ENCODE peak calls at places on chromosomes 5 and 9, in ten cellular contexts. M is mammary epithelial cell, H is HCT116, P is GM12878, G is H1, K is K562, F is fibroblast of lung, I is HepG2, Y is neural progenitor cell, J is astrocyte. V is an unnamed sample.

GRCh38 chr9:6433405-6433804 is 20.4 kb downstream of the UHRF2 start:
- DNase-seq in J (peak), I (no peak), H (no peak), P (no peak), F (peak), M (peak), G (no peak), Y (no peak), K (no peak), V (no peak)

GRCh38 chr9:136485651-136486050 is 2.8 kb upstream of the SEC16A start:
- DNase-seq in H (no peak), K (no peak), Y (no peak), J (no peak), F (no peak), M (no peak), I (peak), G (no peak), P (no peak), V (no peak)

GRCh38 chr9:109331353-109331752 is 10.5 kb upstream of the EPB41L4B start:
- DNase-seq in J (no peak), F (peak), P (no peak), Y (no peak), K (no peak), I (no peak), G (no peak), M (peak), H (no peak), V (peak)

GRCh38 chr9:38415846-38416245 is 8.4 kb downstream of the IGFBPL1 start:
- DNase-seq in K (no peak), Y (peak), M (no peak), G (no peak), F (no peak), J (no peak), P (no peak), I (no peak), H (no peak), V (no peak)

GRCh38 chr9:70868661-70869652 is 252.5 kb downstream of the TRPM3 start:
- DNase-seq in P (no peak), G (no peak), J (peak), Y (peak), I (no peak), M (no peak), F (peak), K (no peak), H (no peak), V (no peak)

GRCh38 chr5:21199087-21199486 is 1211.1 kb upstream of the CDH18 start:
- DNase-seq in J (no peak), F (no peak), M (no peak), P (no peak), K (no peak), G (no peak), I (no peak), Y (no peak), H (no peak), V (no peak)

GRCh38 chr5:153321478-153321877 is 169.0 kb upstream of the GRIA1 start:
- DNase-seq in Y (no peak), G (no peak), F (no peak), H (no peak), P (no peak), I (no peak), M (no peak), K (no peak), J (no peak), V (no peak)

GRCh38 chr5:169429044-169429443 is 128.1 kb upstream of the SLIT3 start:
- DNase-seq in G (no peak), H (no peak), P (no peak), Y (no peak), K (no peak), M (no peak), I (no peak), J (peak), F (peak), V (no peak)

GRCh38 chr9:113957778-113958430 is 81.8 kb downstream of the ZNF618 start:
- DNase-seq in G (no peak), Y (no peak), J (peak), I (no peak), M (peak), P (no peak), K (no peak), F (peak), H (no peak), V (peak)

GRCh38 chr9:125785187-125785840 is 38.1 kb downstream of the PBX3 start:
- DNase-seq in H (no peak), I (peak), K (no peak), F (peak), M (no peak), G (no peak), Y (no peak), J (no peak), P (no peak), V (no peak)

GRCh38 chr9:5375091-5375490 is 35.4 kb upstream of the RLN1 start:
- DNase-seq in J (no peak), F (peak), Y (no peak), H (no peak), M (peak), P (no peak), G (no peak), K (no peak), I (no peak), V (no peak)

GRCh38 chr5:154837009-154837881 is 13.2 kb downstream of the FAXDC2 start:
- DNase-seq in F (no peak), I (peak), P (no peak), J (no peak), H (no peak), M (no peak), K (no peak), Y (no peak), G (no peak), V (no peak)

GRCh38 chr9:76756273-76756650 is 8.0 kb upstream of the PCA3 start:
- DNase-seq in Y (peak), I (peak), H (no peak), P (no peak), G (peak), F (peak), K (no peak), M (peak), J (no peak), V (peak)

GRCh38 chr5:87169300-87169991 is 98.2 kb upstream of the RASA1 start:
- DNase-seq in M (peak), J (peak), P (no peak), Y (no peak), K (no peak), H (no peak), I (no peak), G (no peak), F (peak), V (peak)

GRCh38 chr5:60844429-60844890 is 391 bp upstream of the ELOVL7 start:
- DNase-seq in J (peak), P (no peak), I (peak), G (no peak), H (peak), M (peak), K (no peak), F (peak), Y (no peak), V (no peak)

GRCh38 chr5:60843693-60844428 is at the start of gene ELOVL7:
- DNase-seq in P (no peak), Y (peak), M (peak), K (peak), I (peak), H (peak), F (peak), G (peak), J (peak), V (peak)

GRCh38 chr5:60846298-60846697 is 2.2 kb upstream of the ELOVL7 start:
- DNase-seq in H (no peak), Y (no peak), J (no peak), P (no peak), F (no peak), M (no peak), I (no peak), G (no peak), K (no peak), V (no peak)

GRCh38 chr5:60841361-60841760 is 2.7 kb downstream of the ELOVL7 start:
- DNase-seq in P (no peak), M (no peak), Y (no peak), H (no peak), F (no peak), K (no peak), J (no peak), G (no peak), I (no peak), V (no peak)

DNA sequence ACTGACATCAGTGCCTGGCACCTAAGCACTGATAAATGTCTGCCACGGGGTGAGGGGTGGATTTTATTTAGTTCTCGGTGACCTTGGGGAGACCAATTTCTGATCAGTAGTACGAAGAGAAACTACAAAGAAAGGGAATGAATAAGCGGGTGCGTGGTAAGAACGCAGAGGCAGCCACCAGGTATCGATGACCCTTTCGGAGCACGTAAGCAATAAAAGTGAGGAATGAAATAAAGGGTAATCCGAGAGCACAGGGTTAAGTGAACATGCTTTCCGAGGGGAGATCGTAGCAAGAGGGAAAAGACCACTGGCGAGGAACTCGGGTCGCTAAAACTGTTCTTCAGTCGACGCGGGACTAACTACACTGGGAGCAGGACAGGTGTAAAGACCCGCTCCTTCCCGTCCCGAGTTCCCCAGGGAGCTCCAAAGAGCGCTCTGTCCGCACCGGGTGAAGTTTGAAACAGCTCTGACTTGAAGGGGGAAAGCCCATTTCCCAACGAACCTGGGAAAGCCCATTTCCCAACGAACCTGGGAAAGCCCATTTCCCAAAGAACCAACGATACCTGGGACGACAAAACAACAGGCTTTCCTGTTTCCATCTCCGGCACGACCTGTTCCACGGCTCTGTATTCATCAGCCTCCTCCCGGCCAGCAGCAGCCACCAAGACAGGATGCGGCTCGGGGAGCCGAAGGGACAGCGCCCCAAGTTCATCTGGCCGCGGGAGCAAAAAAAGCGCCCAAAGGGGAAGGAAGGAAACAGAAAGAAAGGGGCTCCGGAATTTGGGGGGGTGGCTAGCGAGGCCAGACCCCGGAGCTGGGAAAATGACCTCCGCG is 993 bp downstream of the ELOVL7 start:
- DNase-seq in K (no peak), Y (peak), P (no peak), H (no peak), J (no peak), G (no peak), M (peak), F (no peak), I (no peak), V (no peak)
- TF ChIP-seq EZH2 in K (no peak), Y (peak), P (no peak), H (no peak), J (peak), G (no peak), M (no peak), F (peak), I (no peak), V (no peak)

GRCh38 chr9:91817493-91818225 is 132.4 kb downstream of the ROR2 start:
- DNase-seq in I (no peak), K (no peak), P (no peak), M (no peak), F (peak), H (no peak), J (peak), Y (peak), G (no peak), V (no peak)
- H2AFZ ChIP-seq in I (no peak), K (no peak), P (no peak), M (no peak), F (no peak), H (no peak), J (peak), Y (no peak), G (peak), V (peak)

GRCh38 chr9:22238809-22239684 is 207.6 kb upstream of the DMRTA1 start:
- DNase-seq in F (peak), H (peak), P (no peak), I (peak), J (peak), G (no peak), K (no peak), M (peak), Y (peak), V (peak)
- TF ChIP-seq CTCF in F (peak), H (peak), P (peak), I (peak), J (peak), G (no peak), K (no peak), M (peak), Y (peak), V (peak)

GRCh38 chr5:173041881-173042481 is 14.2 kb upstream of the CREBRF start:
- DNase-seq in G (no peak), Y (no peak), J (no peak), P (no peak), F (no peak), K (no peak), I (peak), H (no peak), M (no peak), V (no peak)
- TF ChIP-seq EZH2 in G (no peak), Y (no peak), J (no peak), P (no peak), F (no peak), K (no peak), I (no peak), H (no peak), M (no peak), V (no peak)

GRCh38 chr9:128151343-128152132 is 2.3 kb downstream of the LCN2 start:
- DNase-seq in J (no peak), P (no peak), I (no peak), G (no peak), M (no peak), Y (no peak), K (peak), H (no peak), F (no peak), V (no peak)
- H2AFZ ChIP-seq in J (no peak), P (no peak), I (no peak), G (no peak), M (no peak), Y (no peak), K (peak), H (no peak), F (no peak), V (no peak)

DNA sequence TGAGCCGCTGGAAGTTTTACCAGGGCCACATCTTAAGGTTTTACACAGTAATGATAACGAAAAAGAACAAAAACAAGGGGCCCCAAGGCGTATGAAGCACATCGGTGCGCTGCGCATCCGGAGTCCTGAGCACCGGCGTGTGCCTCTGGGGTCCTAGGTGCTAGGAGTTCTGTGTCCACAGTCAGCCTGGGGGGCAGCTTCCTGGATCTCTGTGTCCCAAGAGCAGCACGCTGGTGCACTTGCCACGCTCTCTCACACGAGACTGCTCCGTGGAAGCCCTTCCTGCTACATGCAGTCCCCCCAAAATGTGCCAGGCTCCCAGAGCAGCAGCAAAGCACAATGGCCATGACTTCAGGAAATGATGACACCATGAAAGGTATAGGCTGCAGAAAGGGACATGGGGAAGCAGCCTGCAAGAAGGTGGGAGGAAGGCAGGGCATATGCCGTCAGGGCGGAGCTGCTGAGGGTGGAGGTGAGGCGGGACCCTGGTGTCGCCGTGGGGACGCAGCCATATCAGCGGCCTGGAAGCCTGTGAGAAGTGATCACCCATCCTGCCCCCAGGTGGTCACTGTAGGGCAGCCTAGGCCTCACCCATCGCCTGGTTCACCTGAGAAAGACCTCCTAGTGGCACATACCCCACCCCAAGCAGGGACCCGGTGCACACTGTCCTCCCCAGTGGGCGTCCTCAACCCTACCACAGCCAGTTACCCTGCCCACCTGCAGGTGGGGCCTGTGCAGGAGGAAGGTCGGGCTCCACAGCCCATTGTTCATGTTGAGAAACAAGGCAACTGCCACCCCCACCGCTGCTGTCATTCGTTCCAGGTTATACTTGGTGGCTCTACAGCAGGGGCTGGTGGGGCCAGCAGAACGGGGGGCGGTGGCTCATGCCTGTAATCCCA is 23.6 kb upstream of the SLC6A3 start:
- DNase-seq in H (no peak), I (no peak), Y (no peak), F (no peak), G (no peak), K (no peak), M (no peak), P (no peak), J (no peak), V (no peak)
- TF ChIP-seq CTCF in H (no peak), I (no peak), Y (no peak), F (no peak), G (no peak), K (no peak), M (no peak), P (no peak), J (no peak), V (no peak)

DNA sequence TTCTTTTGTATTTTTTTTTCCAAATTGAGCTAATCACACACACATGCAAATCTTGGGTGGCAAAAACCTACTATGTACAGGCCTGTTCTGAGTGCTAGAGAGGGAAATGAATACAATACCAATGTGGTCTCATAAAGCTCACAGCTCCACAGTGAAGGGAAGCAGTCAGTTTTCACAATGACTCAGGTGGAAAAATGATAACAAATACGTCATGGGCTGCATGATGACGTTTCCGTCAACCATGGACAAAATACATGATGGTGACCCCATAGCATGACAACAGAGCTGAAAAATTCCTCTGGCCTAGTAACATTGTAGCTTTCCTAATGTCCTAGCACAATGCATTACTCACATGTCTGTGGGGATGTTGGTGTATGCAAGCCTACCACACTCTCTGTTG is 252.5 kb downstream of the TRIM32 start:
- DNase-seq in F (peak), K (no peak), G (no peak), J (peak), Y (no peak), H (no peak), M (no peak), P (no peak), I (no peak), V (no peak)
- TF ChIP-seq EZH2 in F (no peak), K (no peak), G (no peak), J (no peak), Y (no peak), H (no peak), M (no peak), P (no peak), I (no peak), V (no peak)

GRCh38 chr5:54524082-54524481 is 6.5 kb downstream of the SNX18 start:
- DNase-seq in I (no peak), P (no peak), J (no peak), Y (no peak), M (no peak), G (no peak), H (no peak), K (no peak), F (peak), V (no peak)

GRCh38 chr5:54525226-54525625 is 7.7 kb downstream of the SNX18 start:
- DNase-seq in M (no peak), F (no peak), K (no peak), H (no peak), J (no peak), P (no peak), Y (no peak), I (no peak), G (no peak), V (no peak)

GRCh38 chr5:54525692-54526091 is 8.1 kb downstream of the SNX18 start:
- DNase-seq in I (no peak), Y (no peak), G (no peak), J (no peak), K (no peak), M (no peak), H (no peak), F (no peak), P (no peak), V (no peak)

GRCh38 chr5:54523534-54523933 is 6.0 kb downstream of the SNX18 start:
- DNase-seq in G (no peak), H (no peak), P (no peak), K (no peak), F (no peak), J (no peak), M (no peak), Y (no peak), I (no peak), V (no peak)

DNA sequence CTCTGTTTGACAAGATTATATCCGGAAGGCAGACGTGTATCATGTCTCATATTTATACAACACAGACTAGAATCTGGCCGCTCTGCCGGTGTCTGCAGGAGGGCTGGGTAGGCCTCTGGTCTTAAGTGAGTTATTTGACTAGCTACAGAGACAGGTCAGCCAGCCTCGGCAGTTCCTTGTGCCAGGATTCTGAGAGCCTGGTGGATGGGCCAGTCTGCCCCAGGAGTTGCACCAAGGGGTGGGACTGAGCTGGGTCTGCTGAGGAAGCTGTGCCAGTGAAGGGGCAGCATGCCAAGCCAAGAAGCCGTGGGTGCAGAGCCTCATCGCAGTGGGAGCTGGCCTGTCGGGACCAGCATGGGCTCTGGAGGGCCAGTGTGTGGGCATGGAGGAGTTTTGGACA is 7.1 kb downstream of the SNX18 start:
- DNase-seq in F (peak), P (no peak), G (no peak), J (no peak), Y (no peak), I (no peak), H (no peak), K (no peak), M (no peak), V (no peak)
- H2AFZ ChIP-seq in F (no peak), P (no peak), G (no peak), J (no peak), Y (no peak), I (no peak), H (no peak), K (no peak), M (no peak), V (no peak)

GRCh38 chr9:129569506-129570449 is 51.1 kb downstream of the C9orf50 start:
- DNase-seq in P (no peak), H (peak), G (no peak), K (peak), J (peak), Y (peak), I (peak), F (peak), M (no peak), V (peak)
- TF ChIP-seq CTCF in P (peak), H (peak), G (peak), K (peak), J (peak), Y (peak), I (peak), F (peak), M (peak), V (peak)

DNA sequence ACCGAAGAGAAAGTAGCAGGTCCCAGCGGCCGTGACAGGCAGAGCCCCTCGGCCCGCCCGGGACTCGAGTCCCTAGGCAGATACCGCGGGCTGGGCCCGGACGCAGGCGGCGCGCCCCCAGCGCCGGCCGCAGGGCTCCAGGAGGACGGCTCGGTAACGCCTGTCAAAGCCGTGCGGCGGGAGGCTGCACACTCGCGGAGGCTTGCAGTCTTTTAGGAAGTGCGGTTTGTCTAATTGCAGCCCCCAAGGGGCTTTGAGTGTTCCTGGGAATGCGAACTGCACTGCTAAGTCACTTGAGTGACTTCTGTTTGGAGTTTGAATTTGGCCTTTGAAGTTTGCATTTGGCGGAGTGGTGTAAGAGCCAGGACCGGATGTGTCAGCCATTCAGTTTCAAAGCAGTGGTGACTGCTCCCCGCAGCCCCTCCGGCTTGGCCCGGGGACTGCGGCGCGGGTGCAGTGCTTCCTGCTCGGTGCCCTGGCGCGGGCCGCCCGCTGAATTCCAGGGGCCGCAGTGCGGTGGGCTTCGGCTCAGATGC is 1.3 kb downstream of the MAP3K1 start:
- DNase-seq in P (no peak), J (peak), I (peak), G (no peak), H (no peak), F (peak), Y (peak), K (peak), M (peak), V (peak)
- TF ChIP-seq EZH2 in P (no peak), J (no peak), I (no peak), G (no peak), H (no peak), F (no peak), Y (no peak), K (no peak), M (no peak), V (no peak)

V was measured in PC-3.